ENCODE peak calls at places on chromosomes 1 and 21, in four cellular contexts. G is H9, I is hepatocyte, T is PC-3. K is an unnamed sample.

GRCh38 chr1:101474039-101474665 is 237.3 kb downstream of the S1PR1 start:
- DNase-seq in T (peak; percentile 33), I (peak; percentile 36), G (no peak), K (peak; percentile 52)

GRCh38 chr1:178263341-178263740 is 169.4 kb downstream of the RASAL2 start:
- DNase-seq in G (no peak), T (no peak), I (no peak), K (no peak)

GRCh38 chr1:179206817-179207216 is 22.7 kb downstream of the ABL2 start:
- DNase-seq in I (no peak), G (no peak), T (no peak), K (no peak)

GRCh38 chr1:109240158-109241152 is 8.9 kb upstream of the CELSR2 start:
- DNase-seq in I (no peak), G (peak; percentile 76), T (peak; percentile 48), K (peak; percentile 49)

GRCh38 chr1:41882068-41882477 is 36.6 kb downstream of the HIVEP3 start:
- DNase-seq in I (peak; percentile 38), T (peak; percentile 81), G (no peak), K (peak; percentile 92)

GRCh38 chr1:181987334-181987870 is 74.1 kb downstream of the ZNF648 start:
- DNase-seq in G (no peak), T (no peak), I (no peak), K (no peak)

GRCh38 chr21:34227386-34227852 is 136.4 kb upstream of the KCNE2 start:
- DNase-seq in G (no peak), T (peak; percentile 12), I (peak; percentile 15), K (no peak)

GRCh38 chr1:239361403-239361802 is 25.0 kb upstream of the CHRM3 start:
- DNase-seq in I (peak; percentile 28), T (peak; percentile 84), G (no peak), K (no peak)

GRCh38 chr1:1390675-1391074 is 8.5 kb downstream of the CCNL2 start:
- DNase-seq in T (no peak), I (no peak), G (no peak), K (no peak)

GRCh38 chr1:192159034-192159433 is 772 bp downstream of the RGS18 start:
- DNase-seq in G (no peak), I (no peak), T (no peak), K (peak; percentile 59)

GRCh38 chr1:12124693-12125421 is 41.9 kb upstream of the TNFRSF1B start:
- DNase-seq in I (peak; percentile 82), T (peak; percentile 83), G (peak; percentile 65), K (peak; percentile 71)

DNA sequence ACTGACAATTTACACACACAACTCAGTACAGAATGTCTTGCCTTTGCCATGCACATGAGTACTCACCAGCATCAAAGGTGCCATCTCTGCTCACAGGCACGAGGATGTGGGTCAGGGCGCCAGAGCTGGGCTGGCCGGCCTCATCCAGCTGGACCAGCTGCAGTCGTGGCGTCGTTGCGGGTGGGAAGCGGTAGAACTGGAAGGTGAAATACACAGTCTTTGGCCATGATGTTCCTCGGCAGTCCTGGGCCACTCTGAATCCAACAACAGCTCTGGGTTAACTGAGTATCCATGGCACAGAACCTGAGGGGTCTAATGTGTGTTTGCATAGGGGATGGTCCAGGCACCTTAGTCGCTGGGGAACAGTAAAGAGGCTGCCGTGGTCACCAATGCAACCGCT is 87.7 kb downstream of the NPHP4 start:
- DNase-seq in T (no peak), I (no peak), G (peak; percentile 19), K (no peak)
- H3K4me2 ChIP-seq in T (no peak overlapping the region), I (no peak overlapping the region), G (no peak overlapping the region), K (no peak overlapping the region)

GRCh38 chr1:186655877-186656276 is 24.3 kb downstream of the PTGS2 start:
- DNase-seq in T (peak; percentile 4), G (no peak), I (no peak), K (no peak)
- H3K4me2 ChIP-seq in T (no peak overlapping the region), G (no peak overlapping the region), I (no peak overlapping the region), K (no peak overlapping the region)

GRCh38 chr1:47418681-47419272 is 2.7 kb downstream of the FOXE3 start:
- DNase-seq in I (no peak), G (no peak), T (no peak), K (no peak)

GRCh38 chr1:47415728-47416318 is at the start of gene FOXE3:
- DNase-seq in T (no peak), G (no peak), I (no peak), K (no peak)

GRCh38 chr1:47418122-47418521 is 2.0 kb downstream of the FOXE3 start:
- DNase-seq in G (no peak), T (no peak), I (no peak), K (no peak)

GRCh38 chr1:47417129-47418044 is 1.3 kb downstream of the FOXE3 start:
- DNase-seq in G (peak; percentile 48), T (no peak), I (no peak), K (no peak)

GRCh38 chr1:47416319-47417128 is 439 bp downstream of the FOXE3 start:
- DNase-seq in G (peak; percentile 47), T (no peak), I (no peak), K (no peak)
- H3K4me2 ChIP-seq in G (peak overlapping the region; percentile 24), T (no peak overlapping the region), I (peak overlapping the region; percentile 93), K (no peak overlapping the region)

DNA sequence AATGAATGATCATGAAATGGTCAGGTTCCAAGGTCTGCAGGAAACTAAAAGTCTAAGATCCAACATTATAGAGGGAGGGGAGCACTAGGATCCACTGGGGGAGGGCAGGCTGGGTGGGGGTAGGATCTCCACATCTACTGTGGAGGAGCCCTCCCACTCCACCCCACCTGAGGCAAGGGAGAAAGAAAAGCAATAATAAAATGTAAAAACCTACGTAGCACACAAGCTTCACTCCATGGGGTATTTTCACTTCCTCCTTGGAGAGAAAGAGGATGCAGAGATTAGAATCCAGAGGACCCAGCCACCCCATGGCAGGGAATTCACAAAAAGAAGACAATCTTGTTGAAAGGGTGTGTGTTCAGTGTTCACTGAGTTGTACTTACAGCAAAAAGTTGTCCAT is 14.4 kb downstream of the SPOCD1 start:
- DNase-seq in G (no peak), I (no peak), T (no peak), K (no peak)
- H3K4me2 ChIP-seq in G (no peak overlapping the region), I (no peak overlapping the region), T (no peak overlapping the region), K (no peak overlapping the region)